ENCODE peak calls at places on chromosome 20, in five cellular contexts. I is pancreas, Z is uterus, L is MM.1S, D is A673. X is an unnamed sample.

GRCh38 chr20:3398681-3399252 is 8.7 kb downstream of the DNAAF9 start:
- DNase-seq in L (no peak), I (no peak), Z (no peak), D (no peak), X (no peak)

GRCh38 chr20:59008715-59009336 is 1.8 kb upstream of the CTSZ start:
- DNase-seq in D (no peak), I (no peak), L (no peak), Z (no peak), X (no peak)

GRCh38 chr20:24742436-24742835 is 206.6 kb upstream of the CST7 start:
- DNase-seq in D (no peak), L (no peak), Z (no peak), I (no peak), X (no peak)

GRCh38 chr20:36439731-36440072 is 101.6 kb upstream of the MYL9 start:
- DNase-seq in Z (no peak), I (no peak), L (no peak), D (no peak), X (no peak)

GRCh38 chr20:61055642-61056041 is 196.4 kb upstream of the CDH4 start:
- DNase-seq in Z (no peak), L (no peak), I (no peak), D (no peak), X (no peak)

GRCh38 chr20:33255005-33255404 is 19.2 kb downstream of the BPIFA1 start:
- DNase-seq in D (no peak), I (no peak), L (no peak), Z (no peak), X (no peak)

GRCh38 chr20:6559791-6560190 is 207.7 kb upstream of the BMP2 start:
- DNase-seq in I (no peak), D (no peak), Z (no peak), L (no peak), X (no peak)

GRCh38 chr20:10078403-10078802 is 43.6 kb downstream of the ANKEF1 start:
- DNase-seq in D (no peak), L (no peak), Z (no peak), I (peak), X (no peak)

GRCh38 chr20:24768226-24768625 is 180.8 kb upstream of the CST7 start:
- DNase-seq in D (peak), L (no peak), I (no peak), Z (no peak), X (no peak)

GRCh38 chr20:29689411-29690225 is 1567.8 kb upstream of the DEFB115 start:
- DNase-seq in L (no peak), D (peak), I (no peak), Z (no peak), X (no peak)

GRCh38 chr20:58907481-58908137 is 55.1 kb downstream of the GNAS start:
- DNase-seq in L (peak), Z (peak), D (peak), I (peak), X (peak)

GRCh38 chr20:6265204-6265904 is 142.5 kb upstream of the FERMT1 start:
- DNase-seq in D (peak), L (peak), Z (no peak), I (peak), X (no peak)

GRCh38 chr20:60060593-60060992 is 102.4 kb downstream of the CDH26 start:
- DNase-seq in L (no peak), D (no peak), I (no peak), Z (no peak), X (no peak)

GRCh38 chr20:15951711-15952110 is 621.5 kb downstream of the KIF16B start:
- DNase-seq in Z (no peak), D (no peak), I (no peak), L (no peak), X (no peak)

GRCh38 chr20:22848364-22848763 is 186.7 kb upstream of the SSTR4 start:
- DNase-seq in L (no peak), D (no peak), I (no peak), Z (no peak), X (no peak)

GRCh38 chr20:4591975-4592315 is 129.8 kb upstream of the PRND start:
- DNase-seq in Z (no peak), D (no peak), I (no peak), L (no peak), X (no peak)

GRCh38 chr20:38477747-38478146 is 5.1 kb downstream of the RALGAPB start:
- DNase-seq in Z (no peak), L (no peak), D (no peak), I (no peak), X (no peak)

GRCh38 chr20:38471987-38472512 is 593 bp upstream of the RALGAPB start:
- DNase-seq in I (no peak), Z (no peak), D (no peak), L (no peak), X (no peak)

GRCh38 chr20:38472513-38473352 is at the start of gene RALGAPB:
- DNase-seq in Z (peak), L (peak), D (peak), I (peak), X (peak)

GRCh38 chr20:38471245-38471644 is 1.4 kb upstream of the RALGAPB start:
- DNase-seq in Z (no peak), D (no peak), L (no peak), I (no peak), X (no peak)

GRCh38 chr20:38473353-38473795 is 731 bp downstream of the RALGAPB start:
- DNase-seq in I (peak), L (peak), Z (no peak), D (no peak), X (no peak)
- TF ChIP-seq CTCF in I (no peak), L (peak), Z (no peak), D (no peak), X (no peak)

GRCh38 chr20:51563141-51563596 is 20.6 kb upstream of the NFATC2 start:
- DNase-seq in L (no peak), Z (no peak), I (no peak), D (no peak), X (no peak)
- H3K27ac ChIP-seq in L (no peak), Z (peak), I (no peak), D (peak), X (no peak)

GRCh38 chr20:56626367-56627121 is 2.6 kb upstream of the TFAP2C start:
- DNase-seq in D (peak), L (no peak), Z (no peak), I (no peak), X (no peak)
- TF ChIP-seq CTCF in D (peak), L (peak), Z (no peak), I (no peak), X (no peak)

DNA sequence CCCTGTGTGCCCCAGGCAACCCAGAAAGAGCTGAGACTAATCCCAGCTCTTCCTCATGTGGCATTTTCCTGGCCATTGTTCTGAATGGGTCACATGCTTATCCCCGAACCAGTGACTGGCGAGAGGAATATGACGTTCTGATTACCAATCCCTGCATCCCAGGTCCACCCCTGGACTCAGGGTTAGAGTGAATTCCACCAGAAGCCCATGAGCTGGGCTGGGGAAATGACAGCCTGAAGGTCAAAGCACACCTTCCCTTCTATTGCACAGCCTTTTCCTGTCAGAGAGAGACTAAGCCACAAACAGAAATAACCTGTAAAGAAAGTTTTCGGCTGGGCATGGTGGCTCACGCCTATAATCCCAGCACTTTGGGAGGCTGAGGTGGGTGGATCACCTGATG is 70.9 kb downstream of the ZNF217 start:
- DNase-seq in L (no peak), I (no peak), Z (no peak), D (no peak), X (no peak)
- H3K27ac ChIP-seq in L (no peak), I (no peak), Z (no peak), D (no peak), X (no peak)

GRCh38 chr20:39773380-39774000 is 811.3 kb downstream of the DHX35 start:
- DNase-seq in Z (no peak), D (no peak), L (no peak), I (no peak), X (no peak)
- TF ChIP-seq CTCF in Z (no peak), D (no peak), L (no peak), I (no peak), X (no peak)

GRCh38 chr20:40319056-40319455 is 370.0 kb downstream of the MAFB start:
- DNase-seq in I (no peak), Z (no peak), L (no peak), D (no peak), X (no peak)

GRCh38 chr20:40314278-40314677 is 374.8 kb downstream of the MAFB start:
- DNase-seq in L (no peak), Z (no peak), I (no peak), D (no peak), X (no peak)

GRCh38 chr20:40320612-40321011 is 368.4 kb downstream of the MAFB start:
- DNase-seq in D (no peak), I (no peak), L (no peak), Z (no peak), X (no peak)

GRCh38 chr20:40319741-40320499 is 369.1 kb downstream of the MAFB start:
- DNase-seq in D (peak), I (no peak), L (no peak), Z (no peak), X (no peak)

DNA sequence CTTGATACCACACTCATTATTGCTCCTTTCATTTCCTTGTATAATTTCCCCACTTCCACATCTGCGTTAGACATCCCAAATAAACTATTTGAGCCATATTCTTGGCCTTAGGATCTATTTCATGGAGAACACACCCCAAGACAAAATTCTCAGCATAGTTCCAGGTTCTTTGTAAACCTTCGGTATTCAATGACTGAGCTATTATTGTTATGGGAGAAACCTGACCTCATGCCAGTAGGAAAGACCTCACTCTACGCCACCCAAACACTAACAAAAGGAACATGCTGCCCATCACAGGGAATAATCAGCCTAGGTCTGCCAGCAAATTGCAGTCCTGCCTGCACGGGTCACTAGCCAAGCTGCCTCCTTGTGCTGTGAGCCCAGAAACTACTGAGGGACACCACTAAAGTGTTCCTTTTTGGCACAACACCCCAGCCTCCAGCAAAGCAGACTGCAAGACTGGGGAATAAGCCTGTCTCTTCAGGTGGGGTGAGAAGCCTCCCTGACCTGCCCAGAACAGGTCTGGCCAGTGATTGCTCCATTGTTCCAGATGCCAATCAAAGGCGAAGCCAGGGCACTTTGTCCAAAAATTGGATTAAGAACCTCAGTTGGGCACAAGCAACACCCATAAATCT is 371.8 kb downstream of the MAFB start:
- DNase-seq in D (no peak), L (no peak), Z (no peak), I (no peak), X (no peak)
- H3K27ac ChIP-seq in D (no peak), L (no peak), Z (no peak), I (no peak), X (no peak)

GRCh38 chr20:34479627-34480026 is 36.6 kb upstream of the DYNLRB1 start:
- DNase-seq in L (no peak), D (no peak), I (no peak), Z (no peak), X (no peak)

GRCh38 chr20:34472246-34472925 is 43.8 kb upstream of the DYNLRB1 start:
- DNase-seq in Z (no peak), D (peak), L (peak), I (no peak), X (no peak)

GRCh38 chr20:34473262-34473883 is 42.8 kb upstream of the DYNLRB1 start:
- DNase-seq in L (peak), I (no peak), Z (peak), D (peak), X (no peak)

GRCh38 chr20:34475979-34476736 is 40.1 kb upstream of the DYNLRB1 start:
- DNase-seq in I (peak), L (peak), D (no peak), Z (peak), X (no peak)
- TF ChIP-seq CTCF in I (peak), L (peak), D (peak), Z (peak), X (peak)

DNA sequence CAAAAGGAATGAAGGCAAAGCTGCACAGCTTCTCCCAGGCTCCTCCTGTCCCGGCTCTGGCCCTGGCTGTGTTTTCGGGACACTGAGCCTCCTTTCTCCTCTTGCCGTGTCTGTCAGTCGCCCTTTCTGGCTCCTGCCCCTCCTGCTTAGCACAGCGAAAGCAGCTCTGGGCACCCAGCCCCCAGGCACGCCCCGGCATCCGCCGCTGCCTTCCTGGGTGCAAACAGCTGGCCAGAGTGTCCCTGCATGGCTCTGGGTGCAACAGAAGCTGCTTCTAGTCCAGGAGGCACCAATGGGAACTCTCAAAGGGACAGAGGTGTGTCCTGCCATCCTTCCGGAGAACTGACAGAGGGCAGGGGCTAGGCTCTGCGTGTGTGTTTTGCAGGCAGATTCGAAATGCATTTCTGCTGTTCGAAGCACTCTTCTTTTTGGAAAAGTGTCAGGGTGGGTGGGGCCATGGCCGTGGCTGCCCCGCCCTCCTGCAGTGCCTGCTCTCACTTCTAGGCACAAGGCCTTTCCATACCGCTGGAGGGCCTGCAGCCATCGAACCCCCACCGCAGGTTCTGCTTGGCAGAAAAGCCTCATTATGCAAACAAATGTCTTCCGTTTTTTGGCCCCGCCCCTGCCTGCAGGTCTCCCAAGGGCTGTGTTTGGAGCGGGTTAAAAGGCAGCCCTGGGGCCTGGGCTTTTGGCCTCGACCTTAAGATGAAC is 15.5 kb downstream of the COL9A3 start:
- DNase-seq in I (no peak), Z (no peak), D (peak), L (peak), X (peak)
- H3K27ac ChIP-seq in I (no peak), Z (no peak), D (no peak), L (no peak), X (no peak)

GRCh38 chr20:19820520-19821211 is 62.6 kb downstream of the RIN2 start:
- DNase-seq in Z (no peak), D (peak), L (no peak), I (no peak), X (no peak)
- TF ChIP-seq CTCF in Z (no peak), D (no peak), L (no peak), I (no peak), X (no peak)

DNA sequence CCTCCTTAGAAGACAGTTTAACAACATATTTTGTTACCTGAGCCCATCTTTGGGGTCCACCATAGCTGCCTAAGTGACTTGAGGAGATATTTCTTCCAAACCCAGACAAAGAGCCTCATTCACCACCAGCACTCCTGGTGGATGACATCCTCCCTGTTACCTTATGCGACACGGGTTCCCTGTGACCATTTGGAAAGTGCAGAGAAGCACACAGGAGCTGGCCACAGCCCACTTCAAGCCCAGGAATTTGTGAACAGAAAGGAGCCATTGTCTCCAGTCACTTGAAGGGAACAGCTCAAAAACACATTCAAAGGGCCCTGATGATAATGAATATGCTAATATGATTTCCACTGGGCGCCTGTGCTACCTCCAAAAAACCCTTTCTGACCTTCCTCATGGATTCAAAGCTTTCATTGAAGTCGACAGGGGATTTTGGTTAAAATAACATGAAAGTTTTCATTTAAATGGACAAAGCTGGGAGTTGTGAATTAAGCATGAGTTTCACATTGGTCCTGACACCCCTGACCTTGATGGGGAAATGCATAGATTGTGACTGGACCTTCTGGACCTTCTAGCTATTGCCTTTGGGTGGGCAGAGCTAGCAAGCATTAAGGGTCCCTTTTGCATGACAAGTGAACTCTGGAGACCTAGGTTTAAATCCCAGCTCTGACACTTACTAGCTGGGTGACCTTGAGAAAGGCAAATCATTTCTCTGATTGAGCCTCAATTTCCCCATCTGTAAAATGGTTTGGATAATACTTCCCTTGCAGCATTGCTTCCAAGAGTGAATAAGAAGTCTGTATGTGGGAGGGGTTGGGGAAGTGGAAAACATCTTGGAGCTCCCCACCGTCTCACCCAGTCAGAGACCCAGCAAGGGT is 83.3 kb upstream of the SIRPA start:
- DNase-seq in D (no peak), Z (no peak), L (no peak), I (peak), X (no peak)
- H3K27ac ChIP-seq in D (peak), Z (no peak), L (no peak), I (peak), X (no peak)